ENCODE peak calls at places on chromosomes 12 and 14, in four cellular contexts. V is lung, F is right lobe of liver, A is GM23248. J is an unnamed sample.
A peak's percentile ranks its signal among the peaks of the same experiment; 100 is the strongest.

GRCh38 chr12:41512531-41512930 is 324.4 kb downstream of the PDZRN4 start:
- DNase-seq in A (no peak), V (no peak), F (no peak), J (no peak)

GRCh38 chr14:73567951-73568885 is 795 bp upstream of the ACOT2 start:
- DNase-seq in V (no peak), F (no peak), A (peak; percentile 70), J (peak; percentile 30)

GRCh38 chr12:120725659-120726509 is at the start of gene ACADS:
- DNase-seq in A (peak; percentile 95), F (peak; percentile 95), V (peak; percentile 90), J (peak; percentile 86)

GRCh38 chr12:116990971-116991966 is 80.5 kb downstream of the FBXW8 start:
- DNase-seq in A (peak; percentile 89), F (no peak), V (no peak), J (no peak)

GRCh38 chr14:59511916-59512530 is 27.7 kb downstream of the JKAMP start:
- DNase-seq in F (no peak), A (peak; percentile 7), V (no peak), J (no peak)

GRCh38 chr14:102231476-102232347 is 73.3 kb downstream of the MOK start:
- DNase-seq in F (no peak), A (no peak), V (no peak), J (no peak)

GRCh38 chr12:71045781-71046180 is 112.0 kb downstream of the TSPAN8 start:
- DNase-seq in F (no peak), V (no peak), A (peak; percentile 58), J (no peak)

GRCh38 chr12:15505616-15506015 is 183.3 kb downstream of the PTPRO start:
- DNase-seq in V (no peak), A (no peak), F (no peak), J (no peak)

GRCh38 chr12:131618303-131618658 is 92.6 kb upstream of the SFSWAP start:
- DNase-seq in F (no peak), V (no peak), A (peak; percentile 39), J (peak; percentile 44)

GRCh38 chr12:49871263-49871561 is 28.3 kb upstream of the BCDIN3D start:
- DNase-seq in A (no peak), V (no peak), F (no peak), J (no peak)

GRCh38 chr14:26415618-26416123 is 182.2 kb downstream of the NOVA1 start:
- DNase-seq in F (no peak), V (no peak), A (peak; percentile 48), J (no peak)

GRCh38 chr12:26124491-26125450 is at the start of gene BHLHE41:
- DNase-seq in F (peak; percentile 65), A (peak; percentile 76), V (peak; percentile 63), J (peak; percentile 77)

GRCh38 chr14:101726295-101726953 is 35.1 kb upstream of the PPP2R5C start:
- DNase-seq in A (no peak), F (no peak), V (no peak), J (no peak)

GRCh38 chr14:75717729-75718128 is 56.7 kb downstream of the TTLL5 start:
- DNase-seq in V (no peak), F (no peak), A (no peak), J (no peak)

GRCh38 chr14:99519931-99520421 is 38.8 kb downstream of the CCNK start:
- DNase-seq in F (peak; percentile 46), A (no peak), V (no peak), J (peak; percentile 25)

GRCh38 chr14:94748667-94749347 is 21.1 kb downstream of the GSC start:
- DNase-seq in F (no peak), A (no peak), V (no peak), J (peak; percentile 58)

GRCh38 chr14:99821519-99822165 is 28.4 kb downstream of the EML1 start:
- DNase-seq in F (no peak), A (peak; percentile 51), V (no peak), J (no peak)

GRCh38 chr14:75568791-75569190 is 9.6 kb upstream of the FLVCR2 start:
- DNase-seq in V (no peak), F (no peak), A (no peak), J (no peak)

GRCh38 chr12:132489078-132489601 is 811 bp upstream of the FBRSL1 start:
- DNase-seq in F (peak; percentile 74), A (peak; percentile 37), V (no peak), J (no peak)

GRCh38 chr14:100239200-100239839 is 376 bp downstream of the YY1 start:
- DNase-seq in A (peak; percentile 38), V (peak; percentile 36), F (peak; percentile 73), J (peak; percentile 37)

GRCh38 chr14:25574949-25575348 is 525.0 kb upstream of the STXBP6 start:
- DNase-seq in F (no peak), A (no peak), V (no peak), J (no peak)

GRCh38 chr12:67137256-67137655 is 131.9 kb upstream of the CAND1 start:
- DNase-seq in F (no peak), V (no peak), A (peak; percentile 8), J (no peak)

DNA sequence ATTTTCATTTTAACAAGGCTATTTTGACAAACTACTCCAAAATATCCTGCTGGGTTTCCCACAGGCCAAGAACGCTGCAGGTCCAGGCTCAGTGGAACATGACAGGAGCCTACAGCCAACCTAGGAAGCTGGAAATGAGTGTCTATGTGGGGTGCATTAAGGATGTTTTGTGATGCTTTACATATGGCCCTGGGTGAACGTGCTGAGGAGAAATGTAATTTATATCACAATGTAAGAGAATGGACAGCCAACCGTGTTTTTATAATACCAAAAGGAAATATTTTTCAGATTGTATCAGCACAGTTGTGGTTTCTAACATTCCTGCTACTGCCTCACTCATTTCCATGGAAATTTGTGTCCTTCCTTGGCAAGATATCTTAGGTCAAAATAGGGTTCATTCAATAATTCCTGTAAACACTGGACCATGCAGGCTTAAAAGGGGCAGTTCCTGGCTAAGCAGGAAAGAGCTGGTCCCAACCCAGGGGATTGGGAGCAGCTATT is 51.5 kb downstream of the ST8SIA1 start:
- DNase-seq in V (no peak), A (peak; percentile 84), F (no peak), J (no peak)
- H3K4me3 ChIP-seq in V (no peak overlapping the region), A (peak overlapping the region; percentile 66), F (no peak overlapping the region), J (no peak overlapping the region)

GRCh38 chr12:121799175-121799841 is 4.5 kb upstream of the SETD1B start:
- DNase-seq in V (peak; percentile 71), A (peak; percentile 90), F (peak; percentile 81), J (peak; percentile 84)
- H3K4me1 ChIP-seq in V (peaks cover 22% of the 10 kb centered on the region), A (peaks cover 43% of the 10 kb centered on the region), F (peaks cover 46% of the 10 kb centered on the region), J (peaks cover 43% of the 10 kb centered on the region)

DNA sequence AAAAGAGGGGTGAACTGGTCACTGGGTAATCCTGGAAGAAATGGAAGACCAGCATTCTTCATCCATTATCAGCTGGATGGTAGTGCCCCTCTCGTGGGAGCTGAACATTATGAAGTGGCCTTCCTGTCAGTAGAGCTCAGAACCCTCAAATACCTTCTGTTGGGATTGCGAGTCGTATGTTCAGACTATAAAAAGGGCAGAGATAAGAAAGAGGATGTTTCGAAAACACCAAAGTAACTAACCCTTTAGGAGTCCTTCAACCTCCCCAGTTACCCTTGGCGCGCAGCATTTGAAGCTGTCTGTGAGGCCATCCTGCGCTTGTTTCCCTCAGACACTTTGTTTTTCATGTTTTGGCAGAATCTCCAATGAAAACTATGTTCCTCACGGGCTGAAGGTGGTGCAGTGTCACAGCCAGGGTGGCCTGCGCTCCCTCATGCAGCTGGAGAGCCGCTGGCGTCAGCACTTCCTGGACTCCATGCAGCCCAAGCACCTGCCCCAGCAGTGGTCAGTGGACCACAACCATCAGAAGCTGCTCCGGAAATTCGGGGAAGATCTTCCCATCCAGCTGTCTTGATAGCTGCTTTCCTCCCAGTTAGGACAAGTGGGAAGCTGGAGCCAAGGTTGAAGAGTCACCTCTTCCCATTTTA is 19.3 kb upstream of the GALNT16 start:
- DNase-seq in V (no peak), A (no peak), F (no peak), J (no peak)
- H3K36me3 ChIP-seq in V (peaks cover 39% of the 10 kb centered on the region), A (peaks cover 5% of the 10 kb centered on the region), F (no peaks in the 10 kb centered on the region), J (no peaks in the 10 kb centered on the region)

DNA sequence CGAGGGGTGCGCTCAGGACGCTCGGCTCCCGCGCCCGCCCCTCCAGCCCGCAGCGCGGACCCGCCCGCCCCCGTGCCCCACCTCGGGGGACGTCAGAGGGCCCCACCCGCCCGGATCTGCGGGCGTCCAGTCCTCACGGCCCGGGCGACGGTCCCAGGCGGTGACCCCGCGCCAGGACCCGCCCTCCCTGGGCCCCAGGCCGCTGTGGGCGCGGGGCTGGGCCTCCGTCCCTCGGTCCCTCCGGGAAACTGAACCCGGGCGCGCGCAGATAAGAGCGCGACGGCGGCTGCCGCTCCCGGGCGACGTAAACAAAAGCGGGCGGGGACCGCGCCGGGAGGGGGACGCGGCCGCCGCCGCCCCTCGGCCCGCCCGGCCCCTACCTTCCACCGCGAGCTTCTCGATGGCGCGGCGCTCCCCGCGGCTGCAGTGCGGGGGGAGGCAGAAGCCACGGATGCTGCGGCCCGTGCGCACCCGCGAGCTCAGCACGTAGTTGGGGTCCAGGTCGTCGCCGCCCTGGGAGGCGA is 1.1 kb downstream of the CKB start:
- DNase-seq in F (no peak), A (peak; percentile 40), V (no peak), J (no peak)
- H3K4me3 ChIP-seq in F (peak overlapping the region; percentile 42), A (peak overlapping the region; percentile 57), V (peak overlapping the region; percentile 46), J (peak overlapping the region; percentile 95)

GRCh38 chr14:22925513-22925912 is 3.7 kb downstream of the PRMT5 start:
- DNase-seq in V (no peak), A (no peak), F (no peak), J (no peak)
- H3K4me1 ChIP-seq in V (peaks cover 3% of the 10 kb centered on the region), A (peaks cover 21% of the 10 kb centered on the region), F (peaks cover 16% of the 10 kb centered on the region), J (peaks cover 5% of the 10 kb centered on the region)

GRCh38 chr12:102634216-102634615 is 153.9 kb upstream of the IGF1 start:
- DNase-seq in F (no peak), V (no peak), A (peak; percentile 82), J (no peak)
- H3K36me3 ChIP-seq in F (no peaks in the 10 kb centered on the region), V (no peaks in the 10 kb centered on the region), A (no peaks in the 10 kb centered on the region), J (no peaks in the 10 kb centered on the region)

GRCh38 chr12:51025182-51025747 is 919 bp downstream of the SLC11A2 start:
- DNase-seq in V (no peak), F (no peak), A (no peak), J (no peak)

GRCh38 chr12:51020448-51021182 is 5.6 kb downstream of the SLC11A2 start:
- DNase-seq in A (no peak), V (no peak), F (no peak), J (no peak)

GRCh38 chr12:51023625-51024395 is 2.4 kb downstream of the SLC11A2 start:
- DNase-seq in V (no peak), F (no peak), A (peak; percentile 58), J (no peak)

GRCh38 chr12:51019927-51020326 is 6.3 kb downstream of the SLC11A2 start:
- DNase-seq in F (no peak), V (no peak), A (no peak), J (no peak)

GRCh38 chr12:51021694-51022093 is 4.5 kb downstream of the SLC11A2 start:
- DNase-seq in A (no peak), F (no peak), V (no peak), J (no peak)
- H3K4me3 ChIP-seq in A (no peak overlapping the region), F (no peak overlapping the region), V (no peak overlapping the region), J (no peak overlapping the region)

GRCh38 chr12:13210543-13211190 is 14.1 kb downstream of the EMP1 start:
- DNase-seq in V (no peak), A (peak; percentile 69), F (no peak), J (no peak)
- H3K4me1 ChIP-seq in V (peaks cover 22% of the 10 kb centered on the region), A (peaks cover 69% of the 10 kb centered on the region), F (no peaks in the 10 kb centered on the region), J (peaks cover 21% of the 10 kb centered on the region)

GRCh38 chr14:91470216-91470615 is 39.9 kb downstream of the PPP4R3A start:
- DNase-seq in F (no peak), A (no peak), V (no peak), J (no peak)
- H3K36me3 ChIP-seq in F (peaks cover 7% of the 10 kb centered on the region), A (peaks cover 88% of the 10 kb centered on the region), V (peaks cover 40% of the 10 kb centered on the region), J (no peaks in the 10 kb centered on the region)

J was measured in Caco-2.